ENCODE peak calls at places on chromosomes 4 and X, in seven cellular contexts. One of them, this sample, is unnamed.

GRCh38 chr4:77358315-77358928 is 201.4 kb downstream of the CCNG2 start:
- DNase-seq in lower leg skin: no peak
- DNase-seq in globus pallidus: peak
- DNase-seq in left colon: no peak
- DNase-seq in neural crest cell: peak
- DNase-seq in activated T-cell treated with anti-CD3 and anti-CD28 coated beads, Interleukin-2, amount 50 U/mL, for 48 hours: no peak
- DNase-seq in SHP77: peak
- DNase-seq in this sample: no peak

GRCh38 chr4:107391630-107392028 is 328.4 kb downstream of the PAPSS1 start:
- DNase-seq in lower leg skin: no peak
- DNase-seq in globus pallidus: no peak
- DNase-seq in left colon: no peak
- DNase-seq in neural crest cell: no peak
- DNase-seq in activated T-cell treated with anti-CD3 and anti-CD28 coated beads, Interleukin-2, amount 50 U/mL, for 48 hours: no peak
- DNase-seq in SHP77: no peak
- DNase-seq in this sample: no peak

GRCh38 chr4:8033776-8034528 is 94.3 kb upstream of the AFAP1 start:
- DNase-seq in lower leg skin: no peak
- DNase-seq in globus pallidus: no peak
- DNase-seq in left colon: no peak
- DNase-seq in neural crest cell: no peak
- DNase-seq in activated T-cell treated with anti-CD3 and anti-CD28 coated beads, Interleukin-2, amount 50 U/mL, for 48 hours: no peak
- DNase-seq in SHP77: no peak
- DNase-seq in this sample: no peak

GRCh38 chr4:119184128-119184527 is 28.4 kb upstream of the USP53 start:
- DNase-seq in lower leg skin: no peak
- DNase-seq in globus pallidus: no peak
- DNase-seq in left colon: peak
- DNase-seq in neural crest cell: no peak
- DNase-seq in activated T-cell treated with anti-CD3 and anti-CD28 coated beads, Interleukin-2, amount 50 U/mL, for 48 hours: no peak
- DNase-seq in SHP77: no peak
- DNase-seq in this sample: no peak

GRCh38 chr4:154024097-154024496 is 235.2 kb upstream of the SFRP2 start:
- DNase-seq in lower leg skin: no peak
- DNase-seq in globus pallidus: no peak
- DNase-seq in left colon: no peak
- DNase-seq in neural crest cell: no peak
- DNase-seq in activated T-cell treated with anti-CD3 and anti-CD28 coated beads, Interleukin-2, amount 50 U/mL, for 48 hours: no peak
- DNase-seq in SHP77: no peak
- DNase-seq in this sample: no peak

GRCh38 chrX:139750390-139750789 is 42.4 kb upstream of the MCF2 start:
- DNase-seq in lower leg skin: no peak
- DNase-seq in globus pallidus: no peak
- DNase-seq in left colon: no peak
- DNase-seq in neural crest cell: no peak
- DNase-seq in activated T-cell treated with anti-CD3 and anti-CD28 coated beads, Interleukin-2, amount 50 U/mL, for 48 hours: no peak
- DNase-seq in SHP77: no peak
- DNase-seq in this sample: no peak

GRCh38 chrX:46477435-46477834 is 67.8 kb downstream of the ZNF674 start:
- DNase-seq in lower leg skin: no peak
- DNase-seq in globus pallidus: no peak
- DNase-seq in left colon: no peak
- DNase-seq in neural crest cell: no peak
- DNase-seq in activated T-cell treated with anti-CD3 and anti-CD28 coated beads, Interleukin-2, amount 50 U/mL, for 48 hours: no peak
- DNase-seq in SHP77: no peak
- DNase-seq in this sample: no peak

GRCh38 chrX:28120076-28120475 is 138.8 kb upstream of the DCAF8L1 start:
- DNase-seq in lower leg skin: no peak
- DNase-seq in globus pallidus: no peak
- DNase-seq in left colon: no peak
- DNase-seq in neural crest cell: no peak
- DNase-seq in activated T-cell treated with anti-CD3 and anti-CD28 coated beads, Interleukin-2, amount 50 U/mL, for 48 hours: no peak
- DNase-seq in SHP77: no peak
- DNase-seq in this sample: no peak

GRCh38 chr4:17546678-17547077 is 30.3 kb upstream of the LAP3 start:
- DNase-seq in lower leg skin: no peak
- DNase-seq in globus pallidus: no peak
- DNase-seq in left colon: no peak
- DNase-seq in neural crest cell: no peak
- DNase-seq in activated T-cell treated with anti-CD3 and anti-CD28 coated beads, Interleukin-2, amount 50 U/mL, for 48 hours: no peak
- DNase-seq in SHP77: no peak
- DNase-seq in this sample: no peak

GRCh38 chr4:138981930-138982390 is 33.6 kb upstream of the NOCT start:
- DNase-seq in lower leg skin: no peak
- DNase-seq in globus pallidus: peak
- DNase-seq in left colon: no peak
- DNase-seq in neural crest cell: no peak
- DNase-seq in activated T-cell treated with anti-CD3 and anti-CD28 coated beads, Interleukin-2, amount 50 U/mL, for 48 hours: no peak
- DNase-seq in SHP77: no peak
- DNase-seq in this sample: no peak

GRCh38 chrX:11445540-11445939 is 152.3 kb downstream of the AMELX start:
- DNase-seq in lower leg skin: no peak
- DNase-seq in globus pallidus: no peak
- DNase-seq in left colon: no peak
- DNase-seq in neural crest cell: no peak
- DNase-seq in activated T-cell treated with anti-CD3 and anti-CD28 coated beads, Interleukin-2, amount 50 U/mL, for 48 hours: no peak
- DNase-seq in SHP77: no peak
- DNase-seq in this sample: no peak

GRCh38 chrX:132480581-132481203 is 8.1 kb downstream of the MBNL3 start:
- DNase-seq in lower leg skin: peak
- DNase-seq in globus pallidus: peak
- DNase-seq in left colon: peak
- DNase-seq in neural crest cell: no peak
- DNase-seq in activated T-cell treated with anti-CD3 and anti-CD28 coated beads, Interleukin-2, amount 50 U/mL, for 48 hours: peak
- DNase-seq in SHP77: peak
- DNase-seq in this sample: no peak

GRCh38 chr4:163191999-163192398 is 25.3 kb upstream of the NAF1 start:
- DNase-seq in lower leg skin: no peak
- DNase-seq in globus pallidus: no peak
- DNase-seq in left colon: no peak
- DNase-seq in neural crest cell: no peak
- DNase-seq in activated T-cell treated with anti-CD3 and anti-CD28 coated beads, Interleukin-2, amount 50 U/mL, for 48 hours: no peak
- DNase-seq in SHP77: no peak
- DNase-seq in this sample: no peak

GRCh38 chrX:124223524-124223923 is 108.9 kb upstream of the TEX13D start:
- DNase-seq in lower leg skin: no peak
- DNase-seq in globus pallidus: no peak
- DNase-seq in left colon: no peak
- DNase-seq in neural crest cell: peak
- DNase-seq in activated T-cell treated with anti-CD3 and anti-CD28 coated beads, Interleukin-2, amount 50 U/mL, for 48 hours: no peak
- DNase-seq in SHP77: no peak
- DNase-seq in this sample: peak

GRCh38 chrX:96564595-96564994 is 120.0 kb upstream of the DIAPH2 start:
- DNase-seq in lower leg skin: no peak
- DNase-seq in globus pallidus: no peak
- DNase-seq in left colon: no peak
- DNase-seq in neural crest cell: no peak
- DNase-seq in activated T-cell treated with anti-CD3 and anti-CD28 coated beads, Interleukin-2, amount 50 U/mL, for 48 hours: no peak
- DNase-seq in SHP77: no peak
- DNase-seq in this sample: no peak

This sample was measured in glutamatergic neuron.